ENCODE peak calls at places on chromosomes 4 and X, in nine cellular contexts. Q, X, V, D, K, U, J, W and H are unnamed samples.

GRCh38 chrX:136292656-136293055 is 8.1 kb upstream of the ADGRG4 start:
- DNase-seq in V (no peak), Q (no peak), D (no peak), K (no peak), X (no peak), W (no peak), U (no peak), J (no peak), H (no peak)

GRCh38 chr4:86679441-86679840 is 85.3 kb downstream of the PTPN13 start:
- DNase-seq in Q (no peak), V (no peak), J (no peak), W (no peak), X (no peak), K (no peak), D (no peak), U (no peak), H (no peak)

GRCh38 chr4:24126776-24127175 is 236.9 kb upstream of the PPARGC1A start:
- DNase-seq in W (no peak), Q (no peak), D (no peak), U (no peak), J (no peak), V (no peak), K (no peak), X (no peak), H (no peak)

GRCh38 chr4:15253346-15253745 is 174.5 kb upstream of the C1QTNF7 start:
- DNase-seq in W (no peak), X (no peak), Q (peak), K (no peak), D (no peak), J (no peak), U (no peak), V (no peak), H (no peak)

GRCh38 chr4:153451931-153452660 is 14.1 kb upstream of the TMEM131L start:
- DNase-seq in Q (no peak), U (peak), W (no peak), D (no peak), X (no peak), V (no peak), K (peak), J (no peak), H (no peak)

GRCh38 chr4:7295917-7296660 is 103.8 kb downstream of the SORCS2 start:
- DNase-seq in D (peak), K (no peak), J (peak), U (peak), X (peak), V (peak), W (peak), Q (peak), H (peak)

GRCh38 chr4:136103616-136104015 is 1428.7 kb downstream of the PCDH18 start:
- DNase-seq in X (no peak), Q (no peak), J (no peak), K (no peak), W (no peak), D (no peak), V (no peak), U (no peak), H (no peak)

GRCh38 chr4:185592845-185593488 is 57.7 kb upstream of the PDLIM3 start:
- DNase-seq in K (no peak), W (peak), U (no peak), J (peak), Q (no peak), D (no peak), V (no peak), X (no peak), H (no peak)

GRCh38 chr4:55397024-55397520 is 1.3 kb downstream of the TMEM165 start:
- DNase-seq in Q (no peak), X (no peak), J (no peak), D (peak), K (no peak), V (no peak), U (peak), W (no peak), H (no peak)

DNA sequence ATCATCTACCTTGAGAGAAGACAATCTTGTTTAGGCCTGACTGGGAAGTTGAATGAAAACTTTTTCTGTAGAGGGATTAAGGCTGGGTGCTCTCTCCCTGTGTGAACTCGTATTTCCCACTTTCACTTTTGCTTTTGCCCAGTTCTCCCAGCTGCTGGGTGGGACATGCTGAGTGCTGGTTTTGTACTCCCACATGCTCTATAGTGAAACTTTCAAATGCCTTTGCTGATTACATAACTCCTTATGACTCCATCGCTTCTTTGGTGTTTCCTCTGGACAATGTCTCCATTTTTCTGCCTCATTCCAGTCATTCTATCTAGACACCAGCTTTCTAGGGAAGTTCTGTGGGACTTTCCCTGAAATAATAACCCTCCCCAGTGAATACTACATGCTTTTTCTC is 100.5 kb downstream of the CLNK start:
- DNase-seq in J (peak), W (no peak), Q (peak), D (peak), V (no peak), U (peak), X (no peak), K (no peak), H (no peak)
- TF ChIP-seq CTCF in J (no peak), W (no peak), Q (no peak), D (no peak), V (no peak), U (no peak), X (no peak), K (no peak), H (no peak)

DNA sequence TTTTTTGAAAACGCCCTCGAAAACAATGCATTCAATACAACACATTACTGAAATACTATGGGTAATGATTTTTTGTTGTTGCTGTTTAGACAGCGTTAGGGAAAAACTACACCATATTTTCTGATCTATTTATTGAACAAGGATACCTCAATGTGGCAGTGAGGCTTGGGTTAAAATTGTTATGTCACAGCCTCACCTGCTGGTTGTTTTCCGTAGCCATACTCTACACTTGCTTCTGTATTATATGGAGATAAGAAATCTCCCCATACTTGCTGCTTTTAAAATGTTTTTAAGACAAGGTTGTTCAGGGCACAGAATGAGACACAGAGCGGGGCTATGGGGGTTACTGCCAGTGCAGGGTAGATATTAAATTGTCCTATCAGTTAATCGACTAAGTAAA is 221.6 kb upstream of the FTHL17 start:
- DNase-seq in W (no peak), J (no peak), X (no peak), K (no peak), D (no peak), Q (peak), U (no peak), V (no peak), H (no peak)
- TF ChIP-seq CTCF in W (peak), J (no peak), X (no peak), K (peak), D (no peak), Q (peak), U (no peak), V (peak), H (no peak)

DNA sequence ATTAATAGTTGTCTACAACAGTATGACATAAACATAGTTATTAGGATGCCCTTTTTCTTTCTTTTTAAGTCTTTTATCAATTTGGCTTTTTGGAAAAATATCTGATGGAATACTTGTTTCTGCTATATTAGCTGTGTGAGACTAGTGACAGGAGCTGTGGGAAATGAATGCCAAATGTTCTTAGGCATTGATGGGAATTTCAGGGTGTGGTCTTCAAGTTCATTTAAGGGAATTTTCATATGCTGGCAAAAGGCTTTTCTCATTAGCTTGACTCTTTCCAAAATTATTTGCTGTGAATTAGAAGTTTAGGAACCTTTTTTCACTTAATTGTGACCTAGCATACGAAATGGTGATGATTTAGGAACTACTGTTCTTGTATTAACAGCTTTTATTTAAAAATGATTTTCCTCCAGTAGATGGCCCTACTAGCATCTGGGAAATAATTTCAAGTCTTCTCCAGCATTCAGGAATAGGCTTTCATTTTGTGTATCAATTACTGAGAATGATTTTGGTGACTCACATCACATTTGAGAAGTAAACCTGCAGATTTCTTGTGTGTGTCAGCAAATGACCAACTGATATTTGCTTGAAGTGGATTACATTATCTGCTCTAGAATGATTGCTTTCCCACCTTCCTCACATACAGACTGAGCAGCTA is 70.9 kb downstream of the HTT start:
- DNase-seq in D (peak), U (peak), V (no peak), Q (no peak), J (peak), W (no peak), K (no peak), X (no peak), H (no peak)
- TF ChIP-seq CTCF in D (peak), U (peak), V (no peak), Q (no peak), J (no peak), W (peak), K (no peak), X (no peak), H (no peak)

DNA sequence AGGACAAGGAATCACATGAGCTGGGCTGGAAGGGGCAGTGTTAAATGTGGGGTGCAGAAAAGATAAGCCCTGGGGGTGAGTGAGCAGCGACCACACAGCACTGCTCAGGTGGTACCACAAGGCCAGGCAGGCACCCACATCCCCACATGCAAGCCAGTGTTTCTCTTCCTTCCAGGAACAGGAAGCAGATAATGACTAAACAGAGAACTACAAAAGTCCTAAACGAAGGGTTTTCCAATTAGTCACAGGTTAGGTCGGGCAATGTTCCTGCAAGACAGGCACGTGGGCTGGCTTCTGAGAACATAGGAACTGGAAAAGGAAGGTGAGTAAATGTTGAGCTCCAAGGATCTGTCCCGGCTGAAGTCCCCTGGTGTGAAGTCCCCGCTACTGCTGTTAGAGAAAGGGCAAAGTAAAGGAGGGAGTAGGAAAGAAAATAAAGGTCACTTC is 19.5 kb downstream of the RELL1 start:
- DNase-seq in W (peak), K (no peak), Q (no peak), D (peak), J (peak), U (peak), X (peak), V (peak), H (no peak)
- TF ChIP-seq CTCF in W (no peak), K (no peak), Q (no peak), D (peak), J (no peak), U (peak), X (no peak), V (peak), H (no peak)